ENCODE peak calls at places on chromosome 21, in five cellular contexts. One of them, this sample, is unnamed.

GRCh38 chr21:38261851-38262250 is 5.1 kb downstream of the KCNJ15 start:
- DNase-seq in stimulated activated CD8-positive, alpha-beta memory T cell treated with anti-CD3 and anti-CD28 coated beads, Interleukin-7, amount 100 ng/mL, for 4 hours: no peak
- DNase-seq in caudate nucleus: no peak
- DNase-seq in A172: no peak
- DNase-seq in NCI-H345: no peak
- DNase-seq in this sample: no peak

GRCh38 chr21:25960423-25960822 is 210.1 kb downstream of the APP start:
- DNase-seq in stimulated activated CD8-positive, alpha-beta memory T cell treated with anti-CD3 and anti-CD28 coated beads, Interleukin-7, amount 100 ng/mL, for 4 hours: no peak
- DNase-seq in caudate nucleus: no peak
- DNase-seq in A172: no peak
- DNase-seq in NCI-H345: no peak
- DNase-seq in this sample: no peak

GRCh38 chr21:45869121-45870007 is 112.2 kb upstream of the COL6A1 start:
- DNase-seq in stimulated activated CD8-positive, alpha-beta memory T cell treated with anti-CD3 and anti-CD28 coated beads, Interleukin-7, amount 100 ng/mL, for 4 hours: no peak
- DNase-seq in caudate nucleus: no peak
- DNase-seq in A172: peak; percentile 67
- DNase-seq in NCI-H345: no peak
- DNase-seq in this sample: peak; percentile 45

GRCh38 chr21:26116456-26117011 is 54.0 kb downstream of the APP start:
- DNase-seq in stimulated activated CD8-positive, alpha-beta memory T cell treated with anti-CD3 and anti-CD28 coated beads, Interleukin-7, amount 100 ng/mL, for 4 hours: no peak
- DNase-seq in caudate nucleus: no peak
- DNase-seq in A172: peak; percentile 26
- DNase-seq in NCI-H345: no peak
- DNase-seq in this sample: peak; percentile 48

GRCh38 chr21:35664683-35665082 is 395.6 kb downstream of the SETD4 start:
- DNase-seq in stimulated activated CD8-positive, alpha-beta memory T cell treated with anti-CD3 and anti-CD28 coated beads, Interleukin-7, amount 100 ng/mL, for 4 hours: no peak
- DNase-seq in caudate nucleus: no peak
- DNase-seq in A172: peak; percentile 88
- DNase-seq in NCI-H345: no peak
- DNase-seq in this sample: no peak

GRCh38 chr21:41966341-41966833 is 12.6 kb upstream of the C2CD2 start:
- DNase-seq in stimulated activated CD8-positive, alpha-beta memory T cell treated with anti-CD3 and anti-CD28 coated beads, Interleukin-7, amount 100 ng/mL, for 4 hours: no peak
- DNase-seq in caudate nucleus: no peak
- DNase-seq in A172: peak; percentile 65
- DNase-seq in NCI-H345: no peak
- DNase-seq in this sample: no peak

GRCh38 chr21:17351766-17352165 is 161.1 kb upstream of the CXADR start:
- DNase-seq in stimulated activated CD8-positive, alpha-beta memory T cell treated with anti-CD3 and anti-CD28 coated beads, Interleukin-7, amount 100 ng/mL, for 4 hours: no peak
- DNase-seq in caudate nucleus: no peak
- DNase-seq in A172: peak; percentile 6
- DNase-seq in NCI-H345: peak; percentile 52
- DNase-seq in this sample: no peak

GRCh38 chr21:15422761-15423160 is 307.0 kb upstream of the USP25 start:
- DNase-seq in stimulated activated CD8-positive, alpha-beta memory T cell treated with anti-CD3 and anti-CD28 coated beads, Interleukin-7, amount 100 ng/mL, for 4 hours: no peak
- DNase-seq in caudate nucleus: no peak
- DNase-seq in A172: peak; percentile 65
- DNase-seq in NCI-H345: no peak
- DNase-seq in this sample: peak; percentile 89

GRCh38 chr21:39363607-39364555 is 15.0 kb upstream of the HMGN1 start:
- DNase-seq in stimulated activated CD8-positive, alpha-beta memory T cell treated with anti-CD3 and anti-CD28 coated beads, Interleukin-7, amount 100 ng/mL, for 4 hours: no peak
- DNase-seq in caudate nucleus: no peak
- DNase-seq in A172: no peak
- DNase-seq in NCI-H345: no peak
- DNase-seq in this sample: no peak

GRCh38 chr21:15058718-15059316 is 6.0 kb downstream of the NRIP1 start:
- DNase-seq in stimulated activated CD8-positive, alpha-beta memory T cell treated with anti-CD3 and anti-CD28 coated beads, Interleukin-7, amount 100 ng/mL, for 4 hours: no peak
- DNase-seq in caudate nucleus: no peak
- DNase-seq in A172: peak; percentile 60
- DNase-seq in NCI-H345: no peak
- DNase-seq in this sample: peak; percentile 48

GRCh38 chr21:36962098-36962780 is 4.2 kb downstream of the HLCS start:
- DNase-seq in stimulated activated CD8-positive, alpha-beta memory T cell treated with anti-CD3 and anti-CD28 coated beads, Interleukin-7, amount 100 ng/mL, for 4 hours: no peak
- DNase-seq in caudate nucleus: no peak
- DNase-seq in A172: no peak
- DNase-seq in NCI-H345: no peak
- DNase-seq in this sample: no peak

GRCh38 chr21:31781737-31782136 is 49.8 kb upstream of the SCAF4 start:
- DNase-seq in stimulated activated CD8-positive, alpha-beta memory T cell treated with anti-CD3 and anti-CD28 coated beads, Interleukin-7, amount 100 ng/mL, for 4 hours: no peak
- DNase-seq in caudate nucleus: no peak
- DNase-seq in A172: peak; percentile 55
- DNase-seq in NCI-H345: peak; percentile 86
- DNase-seq in this sample: peak; percentile 45

This sample was measured in fibroblast of pulmonary artery.